ENCODE peak calls at places on chromosomes 16 and 17, in four cellular contexts. L is H54, A is NCI-H460, O is SW480. P is an unnamed sample.

GRCh38 chr16:29256501-29256981 is 150.0 kb downstream of the NPIPB11 start:
- DNase-seq in A (no peak), O (no peak), L (no peak), P (no peak)

GRCh38 chr17:79235808-79236207 is 161.2 kb downstream of the ENGASE start:
- DNase-seq in A (no peak), L (no peak), O (no peak), P (no peak)

GRCh38 chr17:73717690-73718089 is 73.4 kb upstream of the SDK2 start:
- DNase-seq in A (no peak), L (no peak), O (no peak), P (no peak)

GRCh38 chr17:80773243-80773991 is 218.2 kb upstream of the CHMP6 start:
- DNase-seq in L (no peak), O (no peak), A (no peak), P (no peak)

GRCh38 chr17:19311421-19312215 is 50.9 kb downstream of the B9D1 start:
- DNase-seq in O (no peak), L (no peak), A (no peak), P (no peak)

GRCh38 chr16:28010671-28011070 is 52.8 kb downstream of the GSG1L start:
- DNase-seq in O (no peak), A (no peak), L (no peak), P (no peak)

GRCh38 chr16:12538667-12539081 is 265.0 kb downstream of the CPPED1 start:
- DNase-seq in L (no peak), O (no peak), A (no peak), P (no peak)

GRCh38 chr17:76474238-76474637 is 6.8 kb downstream of the AANAT start:
- DNase-seq in A (no peak), O (no peak), L (no peak), P (no peak)

GRCh38 chr16:2937170-2937569 is 25.4 kb downstream of the FLYWCH1 start:
- DNase-seq in L (no peak), A (no peak), O (no peak), P (no peak)

GRCh38 chr16:56401482-56401881 is 23.9 kb downstream of the AMFR start:
- DNase-seq in A (no peak), L (no peak), O (peak), P (no peak)

GRCh38 chr17:28612531-28612930 is 1.5 kb downstream of the RSKR start:
- DNase-seq in O (no peak), L (no peak), A (no peak), P (no peak)

GRCh38 chr16:87733190-87733589 is 32.6 kb downstream of the KLHDC4 start:
- DNase-seq in L (no peak), A (no peak), O (peak), P (no peak)